ENCODE peak calls at places on chromosome 9, in nine cellular contexts. One of them, this sample, is unnamed.

GRCh38 chr9:92558612-92559374 is 23.0 kb upstream of the ECM2 start:
- DNase-seq in stomach: no peak
- DNase-seq in body of pancreas: no peak
- DNase-seq in K562: no peak
- DNase-seq in prostate gland: no peak
- DNase-seq in uterus: no peak
- DNase-seq in tibial nerve: no peak
- DNase-seq in suprapubic skin: no peak
- DNase-seq in heart left ventricle: no peak
- DNase-seq in this sample: no peak

GRCh38 chr9:110640736-110641135 is 27.9 kb upstream of the MUSK start:
- DNase-seq in heart left ventricle: no peak
- DNase-seq in prostate gland: no peak
- DNase-seq in stomach: no peak
- DNase-seq in tibial nerve: no peak
- DNase-seq in body of pancreas: no peak
- DNase-seq in suprapubic skin: no peak
- DNase-seq in K562: no peak
- DNase-seq in uterus: no peak
- DNase-seq in this sample: no peak

GRCh38 chr9:1400983-1401382 is 350.8 kb downstream of the DMRT2 start:
- DNase-seq in prostate gland: no peak
- DNase-seq in body of pancreas: no peak
- DNase-seq in stomach: no peak
- DNase-seq in uterus: no peak
- DNase-seq in tibial nerve: no peak
- DNase-seq in K562: no peak
- DNase-seq in heart left ventricle: no peak
- DNase-seq in suprapubic skin: no peak
- DNase-seq in this sample: no peak

GRCh38 chr9:8733096-8733954 is 933.7 kb upstream of the DMAC1 start:
- DNase-seq in heart left ventricle: peak; percentile 18
- DNase-seq in K562: no peak
- DNase-seq in tibial nerve: no peak
- DNase-seq in prostate gland: peak; percentile 33
- DNase-seq in body of pancreas: no peak
- DNase-seq in suprapubic skin: no peak
- DNase-seq in uterus: no peak
- DNase-seq in stomach: no peak
- DNase-seq in this sample: no peak

GRCh38 chr9:120439147-120439546 is 140.8 kb downstream of the CDK5RAP2 start:
- DNase-seq in prostate gland: no peak
- DNase-seq in suprapubic skin: no peak
- DNase-seq in body of pancreas: no peak
- DNase-seq in tibial nerve: no peak
- DNase-seq in uterus: no peak
- DNase-seq in stomach: no peak
- DNase-seq in K562: peak; percentile 46
- DNase-seq in heart left ventricle: no peak
- DNase-seq in this sample: no peak

GRCh38 chr9:976805-977360 is 428 bp downstream of the DMRT3 start:
- DNase-seq in uterus: no peak
- DNase-seq in K562: no peak
- DNase-seq in body of pancreas: no peak
- DNase-seq in heart left ventricle: no peak
- DNase-seq in stomach: no peak
- DNase-seq in tibial nerve: no peak
- DNase-seq in suprapubic skin: no peak
- DNase-seq in prostate gland: no peak
- DNase-seq in this sample: no peak

GRCh38 chr9:114908104-114908621 is 22.2 kb downstream of the TNFSF8 start:
- DNase-seq in uterus: no peak
- DNase-seq in suprapubic skin: no peak
- DNase-seq in stomach: no peak
- DNase-seq in tibial nerve: no peak
- DNase-seq in body of pancreas: peak; percentile 55
- DNase-seq in K562: no peak
- DNase-seq in heart left ventricle: no peak
- DNase-seq in prostate gland: peak; percentile 91
- DNase-seq in this sample: no peak

GRCh38 chr9:125744616-125745387 is 2.4 kb upstream of the PBX3 start:
- DNase-seq in uterus: no peak
- DNase-seq in K562: no peak
- DNase-seq in stomach: no peak
- DNase-seq in heart left ventricle: no peak
- DNase-seq in tibial nerve: no peak
- DNase-seq in body of pancreas: no peak
- DNase-seq in prostate gland: no peak
- DNase-seq in suprapubic skin: no peak
- DNase-seq in this sample: no peak

GRCh38 chr9:91802391-91802790 is 147.6 kb downstream of the ROR2 start:
- DNase-seq in prostate gland: no peak
- DNase-seq in K562: no peak
- DNase-seq in tibial nerve: no peak
- DNase-seq in uterus: no peak
- DNase-seq in suprapubic skin: peak; percentile 34
- DNase-seq in heart left ventricle: no peak
- DNase-seq in body of pancreas: no peak
- DNase-seq in stomach: no peak
- DNase-seq in this sample: no peak

GRCh38 chr9:87062706-87063105 is 115.4 kb upstream of the GAS1 start:
- DNase-seq in prostate gland: no peak
- DNase-seq in stomach: no peak
- DNase-seq in heart left ventricle: no peak
- DNase-seq in suprapubic skin: no peak
- DNase-seq in uterus: no peak
- DNase-seq in body of pancreas: no peak
- DNase-seq in tibial nerve: no peak
- DNase-seq in K562: no peak
- DNase-seq in this sample: no peak

GRCh38 chr9:104868687-104869404 is 59.1 kb downstream of the ABCA1 start:
- DNase-seq in stomach: peak; percentile 38
- DNase-seq in tibial nerve: peak; percentile 29
- DNase-seq in uterus: peak; percentile 90
- DNase-seq in body of pancreas: peak; percentile 73
- DNase-seq in prostate gland: peak; percentile 25
- DNase-seq in heart left ventricle: peak; percentile 67
- DNase-seq in suprapubic skin: no peak
- DNase-seq in K562: peak; percentile 49
- DNase-seq in this sample: peak; percentile 90

GRCh38 chr9:27183701-27184100 is 74.7 kb downstream of the TEK start:
- DNase-seq in stomach: peak; percentile 31
- DNase-seq in body of pancreas: no peak
- DNase-seq in heart left ventricle: no peak
- DNase-seq in K562: no peak
- DNase-seq in uterus: no peak
- DNase-seq in suprapubic skin: no peak
- DNase-seq in prostate gland: no peak
- DNase-seq in tibial nerve: no peak
- DNase-seq in this sample: no peak

GRCh38 chr9:74125916-74126315 is 371.2 kb upstream of the RORB start:
- DNase-seq in uterus: no peak
- DNase-seq in heart left ventricle: no peak
- DNase-seq in prostate gland: no peak
- DNase-seq in suprapubic skin: no peak
- DNase-seq in body of pancreas: no peak
- DNase-seq in K562: no peak
- DNase-seq in stomach: no peak
- DNase-seq in tibial nerve: no peak
- DNase-seq in this sample: no peak

GRCh38 chr9:18800579-18800978 is 232.4 kb downstream of the SAXO1 start:
- DNase-seq in K562: no peak
- DNase-seq in stomach: no peak
- DNase-seq in heart left ventricle: no peak
- DNase-seq in body of pancreas: no peak
- DNase-seq in suprapubic skin: no peak
- DNase-seq in prostate gland: no peak
- DNase-seq in tibial nerve: no peak
- DNase-seq in uterus: no peak
- DNase-seq in this sample: no peak

GRCh38 chr9:133089271-133089671 is 27.5 kb downstream of the CEL start:
- DNase-seq in prostate gland: no peak
- DNase-seq in body of pancreas: peak; percentile 84
- DNase-seq in suprapubic skin: no peak
- DNase-seq in uterus: no peak
- DNase-seq in stomach: no peak
- DNase-seq in K562: peak; percentile 70
- DNase-seq in tibial nerve: no peak
- DNase-seq in heart left ventricle: no peak
- DNase-seq in this sample: no peak

GRCh38 chr9:133088756-133089155 is 27.0 kb downstream of the CEL start:
- DNase-seq in uterus: no peak
- DNase-seq in heart left ventricle: no peak
- DNase-seq in prostate gland: no peak
- DNase-seq in K562: no peak
- DNase-seq in tibial nerve: no peak
- DNase-seq in body of pancreas: peak; percentile 59
- DNase-seq in suprapubic skin: no peak
- DNase-seq in stomach: no peak
- DNase-seq in this sample: no peak

GRCh38 chr9:133086894-133087293 is 25.1 kb downstream of the CEL start:
- DNase-seq in body of pancreas: no peak
- DNase-seq in suprapubic skin: no peak
- DNase-seq in stomach: no peak
- DNase-seq in heart left ventricle: no peak
- DNase-seq in K562: no peak
- DNase-seq in uterus: no peak
- DNase-seq in prostate gland: no peak
- DNase-seq in tibial nerve: no peak
- DNase-seq in this sample: no peak

GRCh38 chr9:133088146-133088750 is 26.5 kb downstream of the CEL start:
- DNase-seq in suprapubic skin: no peak
- DNase-seq in tibial nerve: no peak
- DNase-seq in stomach: no peak
- DNase-seq in prostate gland: no peak
- DNase-seq in heart left ventricle: no peak
- DNase-seq in uterus: no peak
- DNase-seq in K562: no peak
- DNase-seq in body of pancreas: peak; percentile 62
- DNase-seq in this sample: no peak

DNA sequence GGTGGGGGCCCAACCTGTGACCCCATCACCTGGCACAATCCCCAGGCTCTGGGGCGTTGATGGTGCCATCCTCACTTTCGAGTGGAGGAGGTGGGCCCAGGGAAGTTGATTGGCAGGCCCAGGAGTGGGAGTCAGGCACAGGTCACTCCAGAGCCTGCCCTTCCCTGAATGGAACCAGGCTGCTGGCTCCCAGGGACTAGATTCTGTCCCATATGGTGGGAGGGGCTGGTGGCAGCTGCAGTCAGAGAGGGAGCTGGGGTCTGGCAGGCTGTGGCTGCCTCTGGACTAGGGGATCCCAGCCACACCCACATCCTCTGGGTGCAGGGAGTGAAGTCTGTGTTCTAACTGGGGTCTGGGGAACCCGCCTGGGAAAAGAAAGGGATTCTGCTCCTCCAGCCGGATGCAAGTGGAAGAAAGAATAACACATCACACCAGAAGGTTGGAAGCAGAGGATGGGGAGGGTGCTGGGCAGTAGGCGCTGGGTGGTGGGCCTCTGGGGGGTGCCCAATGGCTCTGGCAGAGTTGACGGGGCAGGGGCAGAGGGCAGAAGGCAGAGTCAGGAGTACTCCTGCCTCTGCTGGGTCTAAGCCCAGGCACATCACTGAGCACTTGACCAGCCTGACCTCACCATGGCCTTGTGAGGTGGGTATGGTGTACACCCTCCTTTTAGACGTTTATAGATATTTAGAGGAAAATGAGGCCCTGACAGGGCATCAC is 25.8 kb downstream of the CEL start:
- DNase-seq in body of pancreas: peak; percentile 61
- DNase-seq in K562: no peak
- DNase-seq in uterus: no peak
- DNase-seq in suprapubic skin: no peak
- DNase-seq in stomach: no peak
- DNase-seq in heart left ventricle: no peak
- DNase-seq in tibial nerve: no peak
- DNase-seq in prostate gland: no peak
- DNase-seq in this sample: no peak
- TF ChIP-seq POLR2A in body of pancreas: no peak
- TF ChIP-seq POLR2A in K562: no peak
- TF ChIP-seq POLR2A in uterus: no peak
- TF ChIP-seq POLR2A in suprapubic skin: no peak
- TF ChIP-seq POLR2A in stomach: no peak
- TF ChIP-seq POLR2A in heart left ventricle: no peak
- TF ChIP-seq POLR2A in tibial nerve: no peak
- TF ChIP-seq POLR2A in prostate gland: no peak
- TF ChIP-seq POLR2A in this sample: no peak

GRCh38 chr9:14686168-14686567 is 7.1 kb downstream of the ZDHHC21 start:
- DNase-seq in heart left ventricle: no peak
- DNase-seq in uterus: no peak
- DNase-seq in prostate gland: no peak
- DNase-seq in stomach: no peak
- DNase-seq in suprapubic skin: no peak
- DNase-seq in tibial nerve: no peak
- DNase-seq in K562: no peak
- DNase-seq in body of pancreas: no peak
- DNase-seq in this sample: no peak
- H3K4me3 ChIP-seq in heart left ventricle: no peak overlapping the region
- H3K4me3 ChIP-seq in uterus: no peak overlapping the region
- H3K4me3 ChIP-seq in prostate gland: no peak overlapping the region
- H3K4me3 ChIP-seq in stomach: no peak overlapping the region
- H3K4me3 ChIP-seq in suprapubic skin: no peak overlapping the region
- H3K4me3 ChIP-seq in tibial nerve: no peak overlapping the region
- H3K4me3 ChIP-seq in K562: no peak overlapping the region
- H3K4me3 ChIP-seq in body of pancreas: no peak overlapping the region
- H3K4me3 ChIP-seq in this sample: no peak overlapping the region

DNA sequence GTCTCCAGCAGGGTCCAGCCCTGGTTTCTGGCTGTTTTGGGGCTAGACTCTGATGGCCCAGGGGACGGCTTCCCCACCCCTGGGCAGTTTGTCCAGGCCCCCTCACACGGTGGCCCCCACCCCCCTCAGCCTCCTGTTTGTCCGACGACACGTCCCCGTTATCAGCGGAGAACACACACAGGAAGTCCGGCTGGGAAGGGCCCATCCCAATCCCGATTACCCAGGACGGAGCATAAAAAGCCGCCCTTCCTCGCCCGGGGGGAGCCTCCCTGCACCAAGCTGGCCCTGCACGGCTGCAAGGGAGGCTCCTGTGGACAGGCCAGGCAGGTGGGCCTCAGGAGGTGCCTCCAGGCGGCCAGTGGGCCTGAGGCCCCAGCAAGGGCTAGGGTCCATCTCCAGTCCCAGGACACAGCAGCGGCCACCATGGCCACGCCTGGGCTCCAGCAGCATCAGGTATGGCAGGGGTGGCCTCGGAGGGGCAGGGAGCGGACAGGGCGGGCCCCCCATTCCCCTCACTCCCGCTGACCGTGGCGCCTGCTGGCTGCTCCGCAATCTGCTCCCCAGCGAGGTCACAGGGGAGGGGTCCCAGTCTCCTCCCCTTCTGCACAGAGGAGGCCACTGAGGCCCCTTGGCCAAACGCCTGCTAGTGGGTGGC is at the start of gene EGFL7:
- DNase-seq in stomach: no peak
- DNase-seq in body of pancreas: no peak
- DNase-seq in tibial nerve: no peak
- DNase-seq in prostate gland: no peak
- DNase-seq in uterus: peak; percentile 75
- DNase-seq in heart left ventricle: peak; percentile 90
- DNase-seq in suprapubic skin: no peak
- DNase-seq in K562: peak; percentile 96
- DNase-seq in this sample: no peak
- TF ChIP-seq POLR2A in stomach: no peak
- TF ChIP-seq POLR2A in body of pancreas: peak; percentile 56
- TF ChIP-seq POLR2A in tibial nerve: no peak
- TF ChIP-seq POLR2A in prostate gland: no peak
- TF ChIP-seq POLR2A in uterus: peak; percentile 41
- TF ChIP-seq POLR2A in heart left ventricle: peak; percentile 79
- TF ChIP-seq POLR2A in suprapubic skin: peak; percentile 33
- TF ChIP-seq POLR2A in K562: peak; percentile 99
- TF ChIP-seq POLR2A in this sample: peak; percentile 34

GRCh38 chr9:127561491-127562270 is 50.4 kb upstream of the STXBP1 start:
- DNase-seq in K562: peak; percentile 83
- DNase-seq in stomach: peak; percentile 71
- DNase-seq in tibial nerve: peak; percentile 75
- DNase-seq in suprapubic skin: peak; percentile 95
- DNase-seq in uterus: peak; percentile 91
- DNase-seq in body of pancreas: peak; percentile 84
- DNase-seq in prostate gland: peak; percentile 76
- DNase-seq in heart left ventricle: peak; percentile 79
- DNase-seq in this sample: peak; percentile 47
- H3K4me3 ChIP-seq in K562: no peak overlapping the region
- H3K4me3 ChIP-seq in stomach: no peak overlapping the region
- H3K4me3 ChIP-seq in tibial nerve: no peak overlapping the region
- H3K4me3 ChIP-seq in suprapubic skin: no peak overlapping the region
- H3K4me3 ChIP-seq in uterus: no peak overlapping the region
- H3K4me3 ChIP-seq in body of pancreas: no peak overlapping the region
- H3K4me3 ChIP-seq in prostate gland: no peak overlapping the region
- H3K4me3 ChIP-seq in heart left ventricle: no peak overlapping the region
- H3K4me3 ChIP-seq in this sample: no peak overlapping the region

This sample was measured in gastrocnemius medialis.